ENCODE peak calls at places on chromosome 16, in four cellular contexts. U is NCI-H187; J is stimulated activated CD8-positive, alpha-beta memory T cell treated with anti-CD3 and anti-CD28 coated beads, Interleukin-7, amount 100 ng/mL, for 24 hours; Y is lung. L is an unnamed sample.

GRCh38 chr16:1464196-1464893 is 10.5 kb downstream of the CLCN7 start:
- DNase-seq in U (no peak), J (no peak), Y (no peak), L (no peak)

GRCh38 chr16:85425061-85425662 is 188.0 kb upstream of the GSE1 start:
- DNase-seq in U (no peak), J (no peak), Y (no peak), L (no peak)

GRCh38 chr16:82995927-82996441 is 369.2 kb downstream of the CDH13 start:
- DNase-seq in U (no peak), J (no peak), Y (no peak), L (peak)

GRCh38 chr16:83899272-83899897 is 470 bp downstream of the MLYCD start:
- DNase-seq in U (no peak), J (peak), Y (peak), L (no peak)

GRCh38 chr16:56360117-56361008 is 65.0 kb downstream of the AMFR start:
- DNase-seq in U (no peak), J (no peak), Y (no peak), L (no peak)

GRCh38 chr16:87897563-87898505 is 28.5 kb upstream of the SLC7A5 start:
- DNase-seq in U (no peak), J (no peak), Y (no peak), L (no peak)

GRCh38 chr16:35195173-35195863 is 1735.9 kb downstream of the TP53TG3F start:
- DNase-seq in U (no peak), J (no peak), Y (no peak), L (no peak)

GRCh38 chr16:78731785-78732184 is 632.3 kb downstream of the WWOX start:
- DNase-seq in U (no peak), J (no peak), Y (no peak), L (no peak)

GRCh38 chr16:11105038-11105903 is 150.7 kb downstream of the SOCS1 start:
- DNase-seq in U (no peak), J (no peak), Y (peak), L (no peak)

GRCh38 chr16:585351-585750 is 4.5 kb upstream of the RAB40C start:
- DNase-seq in U (no peak), J (no peak), Y (no peak), L (no peak)

GRCh38 chr16:11955713-11956123 is 9.3 kb upstream of the TNFRSF17 start:
- DNase-seq in U (no peak), J (no peak), Y (no peak), L (no peak)

GRCh38 chr16:13795131-13795530 is 124.8 kb upstream of the ERCC4 start:
- DNase-seq in U (no peak), J (no peak), Y (no peak), L (no peak)

GRCh38 chr16:53787423-53787822 is 83.5 kb downstream of the FTO start:
- DNase-seq in U (no peak), J (no peak), Y (no peak), L (no peak)

GRCh38 chr16:64784635-64785034 is 337.2 kb downstream of the CDH11 start:
- DNase-seq in U (no peak), J (no peak), Y (no peak), L (no peak)

GRCh38 chr16:89122322-89122831 is 28.7 kb downstream of the ACSF3 start:
- DNase-seq in U (peak), J (no peak), Y (peak), L (no peak)

GRCh38 chr16:11080327-11080967 is 136.1 kb downstream of the CLEC16A start:
- DNase-seq in U (no peak), J (no peak), Y (no peak), L (no peak)

GRCh38 chr16:88264641-88265285 is 118.0 kb upstream of the ZNF469 start:
- DNase-seq in U (no peak), J (peak), Y (peak), L (peak)

GRCh38 chr16:28951410-28951943 is 740 bp downstream of the NFATC2IP start:
- DNase-seq in U (no peak), J (no peak), Y (peak), L (no peak)

GRCh38 chr16:11170696-11171447 is 85.1 kb downstream of the SOCS1 start:
- DNase-seq in U (no peak), J (no peak), Y (no peak), L (no peak)

GRCh38 chr16:81201267-81201666 is 37.2 kb upstream of the BCO1 start:
- DNase-seq in U (no peak), J (no peak), Y (no peak), L (no peak)

L was measured in NCI-H460.